ENCODE peak calls at places on chromosomes 11 and 22, in seven cellular contexts. C is NCI-H1930, D is RCC 7860, R is pancreas, G is activated T-cell treated with anti-CD3 and anti-CD28 coated beads for 1 hour, I is C1 segment of cervical spinal cord, A is AG08396. K is an unnamed sample.
A peak's percentile ranks its signal among the peaks of the same experiment; 100 is the strongest.

GRCh38 chr11:99020324-99021225 is at the start of gene CNTN5:
- DNase-seq in C (peak; percentile 37), D (no peak), R (peak; percentile 18), G (no peak), I (no peak), A (peak; percentile 10), K (no peak)

GRCh38 chr11:8033791-8034585 is 46.9 kb downstream of the EIF3F start:
- DNase-seq in C (no peak), D (no peak), R (no peak), G (no peak), I (no peak), A (no peak), K (no peak)

GRCh38 chr22:37411655-37412054 is 15.6 kb downstream of the ELFN2 start:
- DNase-seq in C (no peak), D (no peak), R (no peak), G (no peak), I (no peak), A (no peak), K (no peak)

GRCh38 chr11:11743216-11743615 is 98.6 kb upstream of the USP47 start:
- DNase-seq in C (no peak), D (no peak), R (no peak), G (no peak), I (no peak), A (no peak), K (no peak)

GRCh38 chr22:41197046-41197807 is 7.9 kb upstream of the L3MBTL2 start:
- DNase-seq in C (peak; percentile 85), D (peak; percentile 40), R (peak; percentile 77), G (peak; percentile 77), I (no peak), A (peak; percentile 94), K (no peak)

GRCh38 chr11:122229078-122229477 is 113.1 kb upstream of the BLID start:
- DNase-seq in C (no peak), D (no peak), R (no peak), G (no peak), I (no peak), A (peak; percentile 14), K (no peak)

GRCh38 chr11:128492461-128492860 is 94.9 kb downstream of the ETS1 start:
- DNase-seq in C (no peak), D (peak; percentile 39), R (no peak), G (no peak), I (no peak), A (no peak), K (no peak)

GRCh38 chr11:112118176-112118575 is 31.5 kb downstream of the SDHD start:
- DNase-seq in C (no peak), D (no peak), R (no peak), G (no peak), I (no peak), A (no peak), K (no peak)

GRCh38 chr11:70661763-70662501 is 263.6 kb downstream of the CTTN start:
- DNase-seq in C (no peak), D (no peak), R (no peak), G (no peak), I (no peak), A (peak; percentile 90), K (no peak)

GRCh38 chr11:87455180-87455579 is 417.4 kb downstream of the TMEM135 start:
- DNase-seq in C (no peak), D (no peak), R (no peak), G (no peak), I (no peak), A (no peak), K (no peak)

GRCh38 chr22:36358533-36359171 is 29.1 kb downstream of the MYH9 start:
- DNase-seq in C (no peak), D (no peak), R (no peak), G (no peak), I (no peak), A (no peak), K (no peak)

GRCh38 chr22:38034278-38034882 is 22.8 kb upstream of the PICK1 start:
- DNase-seq in C (no peak), D (peak; percentile 86), R (peak; percentile 37), G (no peak), I (no peak), A (peak; percentile 96), K (no peak)

GRCh38 chr11:70307176-70307575 is 36.7 kb downstream of the PPFIA1 start:
- DNase-seq in C (no peak), D (no peak), R (no peak), G (no peak), I (no peak), A (no peak), K (no peak)

GRCh38 chr11:27467181-27467913 is 5.2 kb downstream of the LGR4 start:
- DNase-seq in C (no peak), D (peak; percentile 49), R (no peak), G (no peak), I (no peak), A (no peak), K (no peak)

GRCh38 chr11:119144825-119145476 is 3.9 kb upstream of the ABCG4 start:
- DNase-seq in C (peak; percentile 32), D (peak; percentile 29), R (peak; percentile 62), G (no peak), I (no peak), A (peak; percentile 86), K (no peak)

GRCh38 chr11:83019888-83020579 is 51.7 kb downstream of the RAB30 start:
- DNase-seq in C (no peak), D (no peak), R (no peak), G (no peak), I (no peak), A (no peak), K (no peak)

GRCh38 chr11:32902089-32902665 is 9.6 kb downstream of the QSER1 start:
- DNase-seq in C (no peak), D (no peak), R (no peak), G (no peak), I (no peak), A (no peak), K (no peak)

GRCh38 chr11:28146123-28146751 is 38.0 kb downstream of the METTL15 start:
- DNase-seq in C (no peak), D (peak; percentile 72), R (no peak), G (no peak), I (no peak), A (peak; percentile 68), K (no peak)

K was measured in NCI-H1436 treated with DMSO at 0.1 percent for 48 hours.